ENCODE peak calls at places on chromosomes 5 and 9, in six cellular contexts. H is NCI-H524, F is GM13976, C is Daoy, E is adipocyte, G is NCI-H1092 treated with DMSO at 0.1 percent for 48 hours. K is an unnamed sample.

GRCh38 chr5:176157656-176158055 is 80.6 kb upstream of the SIMC1 start:
- DNase-seq in H (no peak), F (no peak), C (peak; percentile 76), E (no peak), G (no peak), K (no peak)

GRCh38 chr5:75481024-75481423 is 30.4 kb downstream of the CERT1 start:
- DNase-seq in H (no peak), F (no peak), C (no peak), E (no peak), G (no peak), K (no peak)

GRCh38 chr5:34719029-34719428 is 62.9 kb downstream of the RAI14 start:
- DNase-seq in H (no peak), F (no peak), C (no peak), E (no peak), G (no peak), K (no peak)

GRCh38 chr5:34740306-34740891 is 84.3 kb downstream of the RAI14 start:
- DNase-seq in H (no peak), F (no peak), C (no peak), E (no peak), G (no peak), K (no peak)

GRCh38 chr5:173178369-173178910 is 34.1 kb downstream of the BNIP1 start:
- DNase-seq in H (no peak), F (no peak), C (no peak), E (no peak), G (no peak), K (no peak)

GRCh38 chr5:55278778-55279177 is 28.7 kb downstream of the DHX29 start:
- DNase-seq in H (no peak), F (no peak), C (no peak), E (peak; percentile 55), G (no peak), K (no peak)

GRCh38 chr9:130461218-130461630 is 16.5 kb downstream of the ASS1 start:
- DNase-seq in H (peak; percentile 87), F (peak; percentile 89), C (peak; percentile 72), E (peak; percentile 75), G (peak; percentile 41), K (no peak)

GRCh38 chr5:14135621-14136020 is 7.5 kb upstream of the TRIO start:
- DNase-seq in H (no peak), F (no peak), C (no peak), E (no peak), G (no peak), K (no peak)

GRCh38 chr5:84274585-84275468 is 109.9 kb downstream of the EDIL3 start:
- DNase-seq in H (peak; percentile 55), F (peak; percentile 15), C (peak; percentile 29), E (peak; percentile 40), G (no peak), K (no peak)

GRCh38 chr5:103208460-103208859 is 50.1 kb upstream of the MACIR start:
- DNase-seq in H (no peak), F (no peak), C (no peak), E (no peak), G (no peak), K (no peak)

GRCh38 chr9:109733690-109734089 is 46.3 kb upstream of the PALM2AKAP2 start:
- DNase-seq in H (no peak), F (no peak), C (no peak), E (peak; percentile 91), G (no peak), K (no peak)

GRCh38 chr5:108788142-108788541 is 40.4 kb downstream of the FER start:
- DNase-seq in H (no peak), F (no peak), C (no peak), E (no peak), G (no peak), K (peak; percentile 17)

GRCh38 chr9:134635431-134636141 is 6.0 kb upstream of the COL5A1 start:
- DNase-seq in H (no peak), F (no peak), C (no peak), E (no peak), G (no peak), K (no peak)

GRCh38 chr5:52119768-52120167 is 667.9 kb upstream of the ITGA1 start:
- DNase-seq in H (no peak), F (no peak), C (no peak), E (no peak), G (no peak), K (no peak)

GRCh38 chr5:134541736-134542376 is 16.4 kb downstream of the JADE2 start:
- DNase-seq in H (no peak), F (peak; percentile 68), C (no peak), E (peak; percentile 58), G (no peak), K (no peak)

GRCh38 chr9:136903041-136903554 is 16.8 kb downstream of the TRAF2 start:
- DNase-seq in H (no peak), F (no peak), C (no peak), E (no peak), G (no peak), K (no peak)

GRCh38 chr5:7179364-7179763 is 216.6 kb upstream of the ADCY2 start:
- DNase-seq in H (no peak), F (no peak), C (no peak), E (no peak), G (no peak), K (no peak)

GRCh38 chr9:116633444-116633843 is 53.7 kb upstream of the TRIM32 start:
- DNase-seq in H (no peak), F (no peak), C (no peak), E (no peak), G (no peak), K (no peak)

GRCh38 chr9:250625-251024 is 36.0 kb downstream of the DOCK8 start:
- DNase-seq in H (no peak), F (no peak), C (no peak), E (no peak), G (no peak), K (no peak)

GRCh38 chr9:94720846-94721549 is 5.5 kb upstream of the AOPEP start:
- DNase-seq in H (no peak), F (no peak), C (peak; percentile 18), E (no peak), G (no peak), K (no peak)

GRCh38 chr9:133029994-133030316 is 842 bp upstream of the GTF3C5 start:
- DNase-seq in H (no peak), F (no peak), C (no peak), E (no peak), G (no peak), K (peak; percentile 68)